ENCODE peak calls at places on chromosome 11, in five cellular contexts. One of them, this sample, is unnamed.

GRCh38 chr11:3820971-3821370 is 12.6 kb downstream of the PGAP2 start:
- DNase-seq in NCI-H2107: no peak
- DNase-seq in NCI-H1092: no peak
- DNase-seq in activated CD4-positive, alpha-beta T cell treated with anti-CD3 and anti-CD28 coated beads for 24 hours: no peak
- DNase-seq in iPS-NIHi11: no peak
- DNase-seq in this sample: no peak

GRCh38 chr11:65221026-65221425 is 39.3 kb downstream of the CAPN1 start:
- DNase-seq in activated CD4-positive, alpha-beta T cell treated with anti-CD3 and anti-CD28 coated beads for 24 hours: no peak
- DNase-seq in iPS-NIHi11: no peak
- DNase-seq in NCI-H1092: no peak
- DNase-seq in NCI-H2107: no peak
- DNase-seq in this sample: no peak

GRCh38 chr11:47907499-47907898 is 59.3 kb upstream of the NUP160 start:
- DNase-seq in iPS-NIHi11: no peak
- DNase-seq in NCI-H2107: no peak
- DNase-seq in NCI-H1092: no peak
- DNase-seq in activated CD4-positive, alpha-beta T cell treated with anti-CD3 and anti-CD28 coated beads for 24 hours: no peak
- DNase-seq in this sample: no peak

GRCh38 chr11:2944530-2944929 is 15.3 kb upstream of the PHLDA2 start:
- DNase-seq in iPS-NIHi11: no peak
- DNase-seq in NCI-H2107: no peak
- DNase-seq in NCI-H1092: no peak
- DNase-seq in activated CD4-positive, alpha-beta T cell treated with anti-CD3 and anti-CD28 coated beads for 24 hours: no peak
- DNase-seq in this sample: no peak

GRCh38 chr11:117419915-117420485 is 92.3 kb downstream of the CEP164 start:
- DNase-seq in NCI-H1092: no peak
- DNase-seq in NCI-H2107: no peak
- DNase-seq in activated CD4-positive, alpha-beta T cell treated with anti-CD3 and anti-CD28 coated beads for 24 hours: no peak
- DNase-seq in iPS-NIHi11: no peak
- DNase-seq in this sample: no peak

GRCh38 chr11:35083181-35084061 is 55.5 kb upstream of the CD44 start:
- DNase-seq in iPS-NIHi11: peak
- DNase-seq in NCI-H1092: no peak
- DNase-seq in activated CD4-positive, alpha-beta T cell treated with anti-CD3 and anti-CD28 coated beads for 24 hours: peak
- DNase-seq in NCI-H2107: no peak
- DNase-seq in this sample: no peak

GRCh38 chr11:82557274-82557673 is 176.4 kb downstream of the FAM181B start:
- DNase-seq in NCI-H2107: no peak
- DNase-seq in iPS-NIHi11: no peak
- DNase-seq in activated CD4-positive, alpha-beta T cell treated with anti-CD3 and anti-CD28 coated beads for 24 hours: no peak
- DNase-seq in NCI-H1092: no peak
- DNase-seq in this sample: peak

GRCh38 chr11:61037694-61038093 is 64.6 kb upstream of the CD5 start:
- DNase-seq in iPS-NIHi11: no peak
- DNase-seq in NCI-H1092: no peak
- DNase-seq in NCI-H2107: no peak
- DNase-seq in activated CD4-positive, alpha-beta T cell treated with anti-CD3 and anti-CD28 coated beads for 24 hours: no peak
- DNase-seq in this sample: peak

GRCh38 chr11:12110714-12111481 is 508 bp downstream of the MICAL2 start:
- DNase-seq in NCI-H1092: no peak
- DNase-seq in iPS-NIHi11: peak
- DNase-seq in NCI-H2107: no peak
- DNase-seq in activated CD4-positive, alpha-beta T cell treated with anti-CD3 and anti-CD28 coated beads for 24 hours: no peak
- DNase-seq in this sample: peak

GRCh38 chr11:121564948-121565684 is 112.3 kb upstream of the SORL1-AS1 start:
- DNase-seq in iPS-NIHi11: no peak
- DNase-seq in NCI-H1092: no peak
- DNase-seq in activated CD4-positive, alpha-beta T cell treated with anti-CD3 and anti-CD28 coated beads for 24 hours: no peak
- DNase-seq in NCI-H2107: no peak
- DNase-seq in this sample: no peak

GRCh38 chr11:5234390-5234834 is at the start of gene HBD:
- DNase-seq in activated CD4-positive, alpha-beta T cell treated with anti-CD3 and anti-CD28 coated beads for 24 hours: no peak
- DNase-seq in NCI-H1092: no peak
- DNase-seq in iPS-NIHi11: no peak
- DNase-seq in NCI-H2107: no peak
- DNase-seq in this sample: no peak

GRCh38 chr11:47152126-47152952 is 24.3 kb downstream of the ARFGAP2 start:
- DNase-seq in iPS-NIHi11: no peak
- DNase-seq in NCI-H1092: no peak
- DNase-seq in activated CD4-positive, alpha-beta T cell treated with anti-CD3 and anti-CD28 coated beads for 24 hours: no peak
- DNase-seq in NCI-H2107: no peak
- DNase-seq in this sample: no peak

GRCh38 chr11:33325456-33325855 is 68.3 kb downstream of the HIPK3 start:
- DNase-seq in activated CD4-positive, alpha-beta T cell treated with anti-CD3 and anti-CD28 coated beads for 24 hours: no peak
- DNase-seq in NCI-H2107: no peak
- DNase-seq in NCI-H1092: no peak
- DNase-seq in iPS-NIHi11: no peak
- DNase-seq in this sample: no peak

GRCh38 chr11:131851951-131852350 is 481.5 kb downstream of the NTM start:
- DNase-seq in NCI-H1092: no peak
- DNase-seq in iPS-NIHi11: peak
- DNase-seq in NCI-H2107: no peak
- DNase-seq in activated CD4-positive, alpha-beta T cell treated with anti-CD3 and anti-CD28 coated beads for 24 hours: no peak
- DNase-seq in this sample: no peak

This sample was measured in posterior cingulate gyrus.